ENCODE peak calls at places on chromosomes 12 and 14, in six cellular contexts. I is GM12878, W is K562, Y is HepG2, J is SK-N-SH, M is H1. K is an unnamed sample.

GRCh38 chr12:78885466-78885865 is 20.9 kb downstream of the SYT1 start:
- DNase-seq in I (no peak), W (no peak), Y (no peak), J (no peak), M (no peak), K (no peak)

GRCh38 chr14:55221186-55221585 is 29.8 kb upstream of the DLGAP5 start:
- DNase-seq in I (no peak), W (no peak), Y (no peak), J (no peak), M (no peak), K (no peak)

GRCh38 chr12:118206107-118206412 is 70.1 kb downstream of the PEBP1 start:
- DNase-seq in I (no peak), W (no peak), Y (peak), J (no peak), M (no peak), K (peak)

GRCh38 chr14:68932686-68933085 is 46.4 kb downstream of the ACTN1 start:
- DNase-seq in I (no peak), W (no peak), Y (no peak), J (no peak), M (no peak), K (no peak)

GRCh38 chr12:96302706-96303310 is 97.4 kb downstream of the CDK17 start:
- DNase-seq in I (no peak), W (no peak), Y (no peak), J (no peak), M (no peak), K (no peak)

GRCh38 chr12:28190321-28191017 is at the start of gene CCDC91:
- DNase-seq in I (peak), W (peak), Y (peak), J (peak), M (peak), K (peak)

GRCh38 chr14:72737560-72737943 is 156.3 kb downstream of the DPF3 start:
- DNase-seq in I (no peak), W (no peak), Y (no peak), J (peak), M (no peak), K (no peak)

GRCh38 chr12:93484315-93484981 is 17.1 kb downstream of the MRPL42 start:
- DNase-seq in I (no peak), W (no peak), Y (no peak), J (no peak), M (no peak), K (no peak)

GRCh38 chr12:26791328-26791791 is 41.6 kb downstream of the ITPR2 start:
- DNase-seq in I (peak), W (no peak), Y (no peak), J (no peak), M (no peak), K (peak)

GRCh38 chr12:3748620-3749019 is 4.3 kb downstream of the CRACR2A start:
- DNase-seq in I (no peak), W (no peak), Y (no peak), J (no peak), M (no peak), K (no peak)

GRCh38 chr14:103861413-103862392 is 14.3 kb upstream of the PPP1R13B start:
- DNase-seq in I (no peak), W (no peak), Y (no peak), J (no peak), M (no peak), K (no peak)

GRCh38 chr12:104888456-104888855 is 69.6 kb downstream of the SLC41A2 start:
- DNase-seq in I (no peak), W (no peak), Y (no peak), J (no peak), M (no peak), K (no peak)

GRCh38 chr12:26091837-26092236 is 33.0 kb downstream of the BHLHE41 start:
- DNase-seq in I (no peak), W (no peak), Y (no peak), J (peak), M (no peak), K (no peak)

GRCh38 chr12:31629756-31630732 is 29.4 kb upstream of the ETFBKMT start:
- DNase-seq in I (no peak), W (peak), Y (no peak), J (no peak), M (no peak), K (no peak)

GRCh38 chr14:75372260-75372659 is 55.6 kb upstream of the JDP2 start:
- DNase-seq in I (no peak), W (no peak), Y (no peak), J (no peak), M (no peak), K (no peak)

GRCh38 chr14:74140374-74140850 is 55.7 kb downstream of the LIN52 start:
- DNase-seq in I (no peak), W (peak), Y (no peak), J (peak), M (no peak), K (no peak)

GRCh38 chr14:103188691-103189480 is 65.6 kb downstream of the TNFAIP2 start:
- DNase-seq in I (no peak), W (no peak), Y (no peak), J (peak), M (no peak), K (no peak)

GRCh38 chr14:100547633-100548294 is 39.5 kb downstream of the BEGAIN start:
- DNase-seq in I (no peak), W (no peak), Y (no peak), J (no peak), M (no peak), K (peak)

GRCh38 chr12:70719672-70720420 is 82.6 kb upstream of the PTPRB start:
- DNase-seq in I (no peak), W (peak), Y (peak), J (peak), M (peak), K (peak)

GRCh38 chr14:29215853-29216252 is 449.3 kb downstream of the FOXG1 start:
- DNase-seq in I (no peak), W (no peak), Y (no peak), J (no peak), M (no peak), K (no peak)

GRCh38 chr12:73307260-73307659 is 1035.1 kb downstream of the TRHDE start:
- DNase-seq in I (no peak), W (no peak), Y (no peak), J (no peak), M (no peak), K (no peak)

GRCh38 chr14:81256289-81256960 is 35.7 kb upstream of the GTF2A1 start:
- DNase-seq in I (peak), W (no peak), Y (no peak), J (no peak), M (no peak), K (peak)

GRCh38 chr14:68753696-68754095 is 39.2 kb downstream of the ZFP36L1 start:
- DNase-seq in I (no peak), W (no peak), Y (no peak), J (no peak), M (no peak), K (no peak)

GRCh38 chr12:6778212-6778570 is 5.9 kb downstream of the LAG3 start:
- DNase-seq in I (no peak), W (peak), Y (no peak), J (no peak), M (no peak), K (no peak)

GRCh38 chr14:23865502-23865901 is 88.1 kb upstream of the DHRS4 start:
- DNase-seq in I (no peak), W (no peak), Y (no peak), J (no peak), M (no peak), K (no peak)

GRCh38 chr12:105910030-105910429 is 228.7 kb downstream of the NUAK1 start:
- DNase-seq in I (no peak), W (no peak), Y (no peak), J (no peak), M (no peak), K (no peak)

GRCh38 chr12:51269174-51270066 is 795 bp downstream of the SMAGP start:
- DNase-seq in I (no peak), W (peak), Y (peak), J (peak), M (peak), K (no peak)

GRCh38 chr14:91415794-91416743 is 1.6 kb downstream of the CCDC88C start:
- DNase-seq in I (peak), W (peak), Y (no peak), J (no peak), M (no peak), K (peak)

DNA sequence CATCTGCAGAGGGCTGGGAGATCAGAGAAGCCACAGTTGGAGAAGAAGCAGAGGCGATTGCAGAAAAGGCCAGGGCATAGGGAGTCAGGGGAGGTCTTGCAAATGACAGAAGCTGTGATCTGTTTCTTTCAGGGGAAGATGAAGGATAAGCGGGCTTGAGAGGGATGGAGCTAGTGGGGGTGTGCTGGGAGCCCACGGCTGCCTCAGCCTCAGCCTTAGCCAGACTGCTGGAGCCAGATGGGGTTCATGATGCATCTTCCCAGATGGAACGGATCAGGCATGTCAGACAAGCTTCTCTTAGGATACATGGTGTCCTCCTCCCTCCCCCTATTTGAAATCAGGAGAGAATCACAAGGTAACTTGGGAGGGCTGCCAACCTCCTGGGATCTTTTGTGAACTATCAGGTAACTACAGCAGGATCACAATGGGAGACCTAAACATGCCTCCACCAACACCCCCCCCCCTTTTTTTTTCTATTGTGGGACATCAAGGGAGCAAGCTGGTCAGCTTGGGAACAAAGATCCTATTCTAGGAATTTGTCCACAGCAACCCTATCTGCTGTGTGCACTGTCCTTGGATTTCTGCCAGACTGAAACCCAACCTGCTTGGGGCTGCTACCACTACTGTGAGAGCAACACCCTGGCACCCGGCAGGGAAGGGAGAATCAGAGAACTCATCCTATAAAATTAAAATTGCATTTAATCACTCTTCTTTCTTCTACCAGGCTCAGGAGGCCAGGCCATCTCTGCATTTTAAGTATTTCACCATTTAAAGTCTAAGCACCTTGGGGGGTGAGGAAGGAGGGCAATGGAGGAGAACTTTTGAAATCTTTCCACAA is 10.7 kb upstream of the ATP2A2 start:
- DNase-seq in I (no peak), W (peak), Y (peak), J (peak), M (no peak), K (no peak)
- TF ChIP-seq GABPA in I (no peak), W (no peak), Y (no peak), J (no peak), M (no peak), K (no peak)

DNA sequence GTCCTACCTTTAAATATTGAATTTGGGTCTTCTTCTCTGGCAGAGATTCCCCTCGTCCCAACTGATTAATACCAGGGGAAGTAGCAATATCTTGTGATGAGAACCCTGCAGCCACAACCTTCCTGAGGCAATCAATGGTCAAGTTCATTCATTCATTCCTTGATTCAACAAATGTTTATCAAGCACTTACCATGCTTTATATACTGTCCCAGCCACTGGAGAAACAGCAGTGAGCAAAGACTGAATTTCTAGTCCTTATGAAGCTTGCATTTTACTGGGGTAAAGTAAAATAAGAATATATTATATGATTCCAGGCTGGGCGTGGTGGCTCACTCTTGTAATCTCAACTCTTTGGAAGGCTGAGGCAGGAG is 300 bp upstream of the GIT2 start:
- DNase-seq in I (no peak), W (no peak), Y (no peak), J (no peak), M (no peak), K (no peak)
- TF ChIP-seq POLR2AphosphoS5 in I (no peak), W (no peak), Y (no peak), J (no peak), M (no peak), K (no peak)

GRCh38 chr14:78790262-78790661 is 620.1 kb downstream of the NRXN3 start:
- DNase-seq in I (no peak), W (no peak), Y (no peak), J (no peak), M (no peak), K (no peak)

GRCh38 chr14:78785265-78785664 is 615.1 kb downstream of the NRXN3 start:
- DNase-seq in I (no peak), W (no peak), Y (no peak), J (no peak), M (no peak), K (no peak)

GRCh38 chr14:78788467-78789360 is 618.5 kb downstream of the NRXN3 start:
- DNase-seq in I (no peak), W (no peak), Y (no peak), J (no peak), M (no peak), K (no peak)
- TF ChIP-seq GABPA in I (no peak), W (no peak), Y (no peak), J (no peak), M (no peak), K (no peak)

DNA sequence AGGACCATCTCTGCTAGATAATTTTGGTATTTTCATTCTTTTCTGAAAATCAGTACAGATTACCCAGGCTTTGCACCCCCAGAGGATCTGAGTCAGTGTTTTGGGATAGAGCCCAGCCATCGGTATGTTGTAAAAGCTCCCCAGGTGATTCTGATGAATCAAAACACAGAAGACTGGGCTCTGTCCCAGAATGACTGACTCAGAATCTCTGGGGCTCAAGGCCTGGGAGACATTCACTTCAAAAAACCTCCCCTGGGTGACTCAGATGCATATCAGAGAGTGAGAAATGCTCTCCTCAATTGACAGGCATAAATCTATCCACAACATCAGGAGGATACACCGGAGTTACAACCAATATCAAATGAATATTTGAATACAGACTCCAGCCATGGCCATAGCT is 32.6 kb downstream of the SLC35F4 start:
- DNase-seq in I (no peak), W (no peak), Y (no peak), J (no peak), M (no peak), K (no peak)
- TF ChIP-seq POLR2AphosphoS5 in I (no peak), W (no peak), Y (no peak), J (peak), M (no peak), K (no peak)

DNA sequence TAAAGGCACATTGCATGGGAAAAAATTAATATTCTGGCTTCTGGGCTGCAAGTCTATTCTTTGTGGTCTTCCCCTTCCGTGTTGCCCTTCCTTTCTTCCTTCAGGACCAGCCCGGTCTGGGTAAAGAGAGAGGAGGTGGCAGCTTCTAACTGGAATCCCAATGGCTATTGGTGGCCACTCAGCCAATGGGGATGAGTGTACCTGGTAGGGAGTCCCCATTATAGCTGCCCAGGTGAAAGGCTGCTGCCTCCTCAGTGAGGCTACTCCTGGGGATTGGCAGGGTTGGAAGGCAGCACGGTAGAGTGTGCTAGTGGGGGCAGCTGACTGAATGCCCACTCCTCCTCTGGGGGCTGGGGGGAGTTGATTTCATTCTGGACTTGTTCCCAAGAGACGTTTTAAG is 112.6 kb downstream of the RBM19 start:
- DNase-seq in I (no peak), W (no peak), Y (no peak), J (no peak), M (no peak), K (no peak)
- TF ChIP-seq GABPA in I (no peak), W (no peak), Y (no peak), J (no peak), M (no peak), K (no peak)

GRCh38 chr14:66680216-66680615 is 172.3 kb downstream of the GPHN start:
- DNase-seq in I (no peak), W (no peak), Y (no peak), J (no peak), M (no peak), K (no peak)

GRCh38 chr14:66677780-66678179 is 169.8 kb downstream of the GPHN start:
- DNase-seq in I (no peak), W (no peak), Y (no peak), J (no peak), M (no peak), K (no peak)
- TF ChIP-seq POLR2AphosphoS5 in I (no peak), W (no peak), Y (no peak), J (no peak), M (no peak), K (no peak)

DNA sequence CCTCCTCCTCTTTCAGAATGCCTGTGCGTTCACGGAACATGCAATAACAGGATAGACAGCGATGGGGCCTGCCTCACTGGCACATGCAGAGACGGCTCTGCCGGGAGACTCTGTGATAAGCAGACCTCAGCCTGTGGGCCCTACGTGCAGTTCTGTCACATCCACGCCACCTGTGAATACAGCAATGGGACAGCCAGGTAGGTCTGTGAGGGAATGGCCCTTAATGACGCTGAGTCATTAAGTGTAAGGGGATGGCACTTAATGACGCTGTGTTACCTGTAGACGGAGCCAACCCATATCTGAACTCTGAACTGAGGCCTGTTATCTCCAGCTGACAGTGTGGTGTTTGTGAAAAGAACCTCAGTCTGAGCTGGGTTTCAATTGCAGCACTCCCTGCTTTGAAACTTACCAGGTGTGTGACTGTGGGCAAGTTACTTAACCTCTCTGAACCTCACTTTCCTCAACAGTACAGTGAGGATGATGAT is 86.9 kb downstream of the STAB2 start:
- DNase-seq in I (no peak), W (peak), Y (peak), J (no peak), M (no peak), K (no peak)
- TF ChIP-seq GABPA in I (no peak), W (no peak), Y (no peak), J (no peak), M (no peak), K (no peak)

DNA sequence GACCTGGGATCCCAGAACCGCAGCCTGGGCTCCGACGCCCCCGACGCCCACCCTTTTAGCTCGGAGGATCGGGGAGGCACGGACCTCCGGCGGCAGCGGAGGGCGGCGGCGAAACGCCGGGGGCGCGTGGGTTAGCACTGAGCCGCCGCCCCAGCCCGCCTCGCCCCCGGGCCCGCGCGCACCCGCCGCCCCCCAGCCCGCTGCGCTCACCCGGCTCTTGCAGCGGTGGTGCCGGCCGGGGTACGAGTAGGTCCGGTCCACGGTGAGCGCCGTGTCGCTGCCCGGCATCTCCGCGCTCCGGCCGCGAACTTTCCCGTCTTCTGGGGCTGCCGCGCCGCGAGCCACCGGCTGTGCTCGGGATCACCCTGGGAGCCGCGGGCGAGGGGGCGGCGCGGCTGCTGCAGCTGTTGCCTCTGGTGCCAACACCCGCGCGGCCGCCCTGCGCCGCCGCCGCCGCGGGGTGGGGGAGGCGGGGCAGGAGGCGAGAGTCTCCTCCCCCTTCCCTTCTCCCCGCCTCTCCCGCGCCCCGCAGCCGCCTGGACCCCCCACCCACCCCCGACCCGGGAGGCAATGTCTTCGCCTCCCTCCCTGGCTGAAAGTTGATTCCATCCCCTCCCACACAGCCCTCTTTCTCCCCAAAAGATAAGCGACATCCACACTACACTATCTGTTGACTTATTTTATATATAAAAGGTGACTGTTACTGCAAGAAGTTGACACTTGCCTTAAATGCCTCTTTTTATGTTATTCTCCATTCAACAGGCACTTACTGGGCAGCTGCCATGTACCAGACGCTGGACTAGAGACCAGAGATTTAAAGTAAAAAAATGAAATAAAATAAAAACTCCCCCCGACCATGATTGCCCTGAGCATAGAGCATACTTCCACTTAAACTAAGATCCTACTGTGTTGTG is at the start of gene TMCC3:
- DNase-seq in I (no peak), W (no peak), Y (no peak), J (peak), M (no peak), K (no peak)
- TF ChIP-seq POLR2AphosphoS5 in I (no peak), W (no peak), Y (no peak), J (no peak), M (no peak), K (no peak)

K was measured in HL-60.